ENCODE peak calls at places on chromosomes 1 and 21, in nine cellular contexts. Y is prostate gland, P is uterus, I is NB4, R is heart left ventricle, C is gastrocnemius medialis, K is transverse colon, H is H1, G is body of pancreas. M is an unnamed sample.

GRCh38 chr1:98210064-98210463 is 289.2 kb upstream of the DPYD start:
- DNase-seq in K (no peak), R (no peak), P (no peak), C (no peak), I (no peak), G (no peak), Y (no peak), H (no peak), M (no peak)

GRCh38 chr1:67719329-67720196 is 34.6 kb downstream of the GADD45A start:
- DNase-seq in H (no peak), I (no peak), R (no peak), G (no peak), K (no peak), Y (no peak), C (no peak), P (no peak), M (no peak)

GRCh38 chr1:38026592-38027200 is 14.2 kb downstream of the UTP11 start:
- DNase-seq in R (no peak), K (peak), P (no peak), G (peak), I (peak), Y (peak), H (no peak), C (peak), M (no peak)

GRCh38 chr1:178279287-178279686 is 185.4 kb downstream of the RASAL2 start:
- DNase-seq in Y (no peak), R (no peak), I (no peak), C (no peak), G (no peak), P (no peak), K (no peak), H (no peak), M (no peak)

GRCh38 chr1:51214615-51215131 is 21.4 kb upstream of the RNF11 start:
- DNase-seq in H (no peak), Y (no peak), I (peak), C (no peak), P (peak), G (peak), R (no peak), K (no peak), M (no peak)

GRCh38 chr1:117366281-117366981 is 818 bp upstream of the MAN1A2 start:
- DNase-seq in G (peak), R (peak), K (peak), C (peak), Y (peak), I (peak), H (peak), P (peak), M (peak)

GRCh38 chr1:177355575-177355974 is 184.8 kb downstream of the BRINP2 start:
- DNase-seq in K (peak), G (peak), Y (no peak), C (no peak), H (peak), R (no peak), P (no peak), I (peak), M (peak)

GRCh38 chr1:241163363-241163762 is 193.6 kb downstream of the RGS7 start:
- DNase-seq in H (no peak), C (no peak), Y (no peak), P (no peak), R (no peak), G (no peak), K (no peak), I (no peak), M (no peak)

GRCh38 chr1:16984717-16985116 is 4.3 kb upstream of the MFAP2 start:
- DNase-seq in R (peak), I (no peak), P (peak), K (peak), G (peak), C (peak), H (peak), Y (peak), M (peak)

GRCh38 chr1:178052650-178053461 is 41.0 kb upstream of the RASAL2 start:
- DNase-seq in Y (no peak), K (peak), P (no peak), R (no peak), G (no peak), C (no peak), I (no peak), H (no peak), M (no peak)

GRCh38 chr1:34186741-34187494 is 10.2 kb downstream of the C1orf94 start:
- DNase-seq in K (no peak), G (no peak), I (no peak), Y (no peak), H (no peak), C (no peak), P (no peak), R (no peak), M (no peak)

GRCh38 chr1:17692645-17693044 is 62.5 kb upstream of the ACTL8 start:
- DNase-seq in Y (no peak), H (no peak), K (no peak), R (no peak), C (no peak), G (no peak), P (no peak), I (no peak), M (no peak)

GRCh38 chr1:154867841-154868610 is 2.1 kb downstream of the KCNN3 start:
- DNase-seq in K (no peak), R (peak), I (no peak), Y (no peak), C (no peak), P (no peak), G (no peak), H (no peak), M (no peak)

GRCh38 chr1:203038217-203038741 is 12.0 kb downstream of the PPFIA4 start:
- DNase-seq in P (peak), K (peak), G (peak), R (peak), Y (no peak), C (peak), H (no peak), I (peak), M (no peak)

GRCh38 chr1:151994956-151995355 is 1.3 kb upstream of the S100A10 start:
- DNase-seq in K (no peak), I (no peak), H (no peak), Y (no peak), C (peak), R (no peak), P (peak), G (peak), M (no peak)

GRCh38 chr1:30508651-30509050 is 214.7 kb downstream of the MATN1 start:
- DNase-seq in K (no peak), C (no peak), I (no peak), P (no peak), R (no peak), G (no peak), H (peak), Y (no peak), M (no peak)

GRCh38 chr1:91894036-91894761 is 8.2 kb upstream of the TGFBR3 start:
- DNase-seq in H (no peak), P (no peak), G (no peak), Y (no peak), C (no peak), I (peak), K (no peak), R (no peak), M (no peak)

GRCh38 chr1:161381707-161382106 is 14.0 kb upstream of the CFAP126 start:
- DNase-seq in Y (no peak), C (no peak), G (no peak), R (no peak), P (no peak), I (no peak), H (no peak), K (no peak), M (no peak)

GRCh38 chr1:201551877-201552731 is 13.2 kb downstream of the NAV1 start:
- DNase-seq in Y (no peak), P (no peak), C (no peak), K (no peak), G (peak), I (peak), R (no peak), H (no peak), M (peak)

GRCh38 chr21:34602061-34602460 is 12.9 kb downstream of the RCAN1 start:
- DNase-seq in C (no peak), I (no peak), Y (no peak), H (no peak), K (no peak), G (no peak), P (no peak), R (no peak), M (no peak)

GRCh38 chr1:164561007-164561406 is 2.0 kb downstream of the PBX1 start:
- DNase-seq in C (no peak), K (no peak), H (no peak), I (no peak), R (no peak), G (no peak), Y (no peak), P (no peak), M (no peak)

GRCh38 chr1:29878501-29878900 is 642.2 kb downstream of the PTPRU start:
- DNase-seq in P (no peak), I (no peak), H (no peak), R (no peak), Y (no peak), G (no peak), K (no peak), C (no peak), M (peak)

GRCh38 chr1:56845343-56845742 is 9.3 kb upstream of the C8A start:
- DNase-seq in I (no peak), C (no peak), K (no peak), H (no peak), R (no peak), Y (no peak), P (no peak), G (no peak), M (no peak)

GRCh38 chr21:29205009-29205408 is 74.6 kb downstream of the MAP3K7CL start:
- DNase-seq in P (no peak), H (no peak), Y (no peak), G (no peak), I (no peak), R (no peak), K (no peak), C (no peak), M (no peak)

GRCh38 chr1:209349372-209350324 is 233.9 kb upstream of the CAMK1G start:
- DNase-seq in P (peak), G (no peak), R (no peak), I (no peak), C (no peak), Y (no peak), H (no peak), K (no peak), M (no peak)

GRCh38 chr1:178146456-178146855 is 52.6 kb downstream of the RASAL2 start:
- DNase-seq in Y (no peak), R (no peak), K (no peak), P (no peak), G (no peak), H (no peak), C (no peak), I (no peak), M (no peak)

GRCh38 chr1:78483903-78484302 is 6.9 kb upstream of the PTGFR start:
- DNase-seq in Y (no peak), R (no peak), C (peak), P (no peak), I (no peak), G (no peak), H (no peak), K (no peak), M (peak)

GRCh38 chr1:30731806-30732276 is 8.5 kb upstream of the MATN1 start:
- DNase-seq in I (no peak), R (no peak), H (no peak), Y (no peak), C (no peak), P (no peak), G (no peak), K (no peak), M (no peak)

GRCh38 chr1:100866901-100867206 is 27.8 kb downstream of the EXTL2 start:
- DNase-seq in I (no peak), P (no peak), C (no peak), G (no peak), K (no peak), R (no peak), H (no peak), Y (no peak), M (no peak)

GRCh38 chr1:40059292-40059959 is 18.9 kb downstream of the CAP1 start:
- DNase-seq in C (no peak), K (peak), G (no peak), H (no peak), R (no peak), Y (no peak), I (peak), P (no peak), M (no peak)

GRCh38 chr1:40067023-40067422 is 26.5 kb downstream of the CAP1 start:
- DNase-seq in P (no peak), H (no peak), I (no peak), K (no peak), R (no peak), Y (no peak), C (no peak), G (no peak), M (no peak)

GRCh38 chr1:40060351-40060750 is 19.8 kb downstream of the CAP1 start:
- DNase-seq in Y (no peak), R (no peak), P (no peak), G (no peak), K (no peak), C (no peak), I (no peak), H (no peak), M (no peak)

GRCh38 chr1:40059960-40060337 is 19.4 kb downstream of the CAP1 start:
- DNase-seq in H (no peak), I (peak), Y (no peak), C (no peak), G (no peak), P (no peak), R (no peak), K (no peak), M (no peak)

GRCh38 chr1:40064797-40065492 is 24.4 kb downstream of the CAP1 start:
- DNase-seq in Y (no peak), P (no peak), H (no peak), C (no peak), I (peak), G (no peak), R (no peak), K (peak), M (no peak)
- H3K4me3 ChIP-seq in Y (no peak), P (no peak), H (no peak), C (no peak), I (no peak), G (no peak), R (no peak), K (no peak), M (no peak)

GRCh38 chr1:26851106-26851684 is 11.8 kb upstream of the SFN start:
- DNase-seq in H (no peak), R (no peak), I (no peak), K (no peak), C (no peak), P (no peak), Y (no peak), G (no peak), M (no peak)
- TF ChIP-seq CTCF in H (peak), R (no peak), I (peak), K (no peak), C (no peak), P (no peak), Y (no peak), G (no peak), M (no peak)

GRCh38 chr1:204288061-204288588 is 71.6 kb downstream of the PLEKHA6 start:
- DNase-seq in I (no peak), R (peak), P (peak), Y (peak), H (peak), K (peak), G (peak), C (peak), M (peak)
- TF ChIP-seq POLR2A in I (no peak), R (no peak), P (no peak), Y (peak), H (no peak), K (no peak), G (peak), C (no peak), M (no peak)

GRCh38 chr21:36550761-36551160 is 70.8 kb upstream of the CLDN14 start:
- DNase-seq in K (no peak), I (no peak), P (no peak), Y (no peak), G (no peak), C (peak), H (peak), R (no peak), M (no peak)
- H3K4me3 ChIP-seq in K (no peak), I (no peak), P (no peak), Y (no peak), G (no peak), C (no peak), H (no peak), R (no peak), M (no peak)

GRCh38 chr1:113935176-113935575 is 6.1 kb downstream of the HIPK1 start:
- DNase-seq in H (no peak), C (no peak), G (no peak), R (no peak), P (no peak), K (no peak), I (no peak), Y (no peak), M (no peak)

GRCh38 chr1:113934511-113935055 is 5.5 kb downstream of the HIPK1 start:
- DNase-seq in R (no peak), C (no peak), I (no peak), G (no peak), P (no peak), H (no peak), Y (no peak), K (no peak), M (no peak)

GRCh38 chr1:113937146-113937545 is 8.0 kb downstream of the HIPK1 start:
- DNase-seq in Y (no peak), P (no peak), I (no peak), C (no peak), H (no peak), K (no peak), R (no peak), G (no peak), M (no peak)

GRCh38 chr1:113934006-113934405 is 4.9 kb downstream of the HIPK1 start:
- DNase-seq in P (no peak), H (no peak), R (no peak), C (no peak), K (no peak), G (no peak), I (no peak), Y (no peak), M (no peak)

GRCh38 chr1:113935970-113936369 is 6.8 kb downstream of the HIPK1 start:
- DNase-seq in K (no peak), I (no peak), C (no peak), H (no peak), R (no peak), P (no peak), G (no peak), Y (no peak), M (no peak)
- TF ChIP-seq CTCF in K (no peak), I (no peak), C (no peak), H (no peak), R (no peak), P (no peak), G (no peak), Y (no peak), M (no peak)

GRCh38 chr1:46181343-46182260 is 5.3 kb upstream of the P3R3URF start:
- DNase-seq in H (no peak), C (no peak), G (no peak), I (no peak), Y (no peak), K (peak), P (no peak), R (no peak), M (no peak)

GRCh38 chr1:46186076-46186475 is 9.8 kb upstream of the P3R3URF start:
- DNase-seq in C (no peak), Y (no peak), H (no peak), R (no peak), I (no peak), K (no peak), G (no peak), P (no peak), M (no peak)

GRCh38 chr1:46183926-46184557 is 7.8 kb upstream of the P3R3URF start:
- DNase-seq in K (no peak), I (no peak), P (no peak), Y (no peak), G (no peak), R (no peak), C (no peak), H (no peak), M (no peak)

GRCh38 chr1:46184920-46185658 is 8.8 kb upstream of the P3R3URF start:
- DNase-seq in R (no peak), Y (no peak), H (no peak), I (no peak), P (no peak), C (no peak), K (no peak), G (no peak), M (no peak)

GRCh38 chr1:46183119-46183842 is 7.0 kb upstream of the P3R3URF start:
- DNase-seq in R (peak), G (peak), H (no peak), P (peak), I (no peak), Y (peak), C (peak), K (peak), M (peak)
- TF ChIP-seq POLR2A in R (no peak), G (peak), H (no peak), P (peak), I (no peak), Y (peak), C (peak), K (peak), M (no peak)

GRCh38 chr1:6454856-6455751 is 10.9 kb downstream of the TNFRSF25 start:
- DNase-seq in G (no peak), H (no peak), Y (no peak), C (no peak), I (peak), K (no peak), P (no peak), R (no peak), M (no peak)
- H3K4me3 ChIP-seq in G (no peak), H (no peak), Y (no peak), C (no peak), I (no peak), K (no peak), P (no peak), R (no peak), M (no peak)

M was measured in lower leg skin.